ENCODE peak calls at places on chromosomes 1 and 21, in nine cellular contexts. S is kidney; V is aorta; R is Panc1; W is heart right ventricle; T is IMR-90; Q is K562; M is CD4-positive, CD25-positive, alpha-beta regulatory T cell; I is thoracic aorta. D is an unnamed sample. For H3K4me1, the result is how much of the 10 kb centered on the place peaks cover.

GRCh38 chr1:99170516-99170915 is 93.8 kb upstream of the PLPPR4 start:
- DNase-seq in S (no peak), V (no peak), R (no peak), W (no peak), T (peak), Q (no peak), M (no peak), I (no peak), D (no peak)

GRCh38 chr1:193408782-193409293 is 222.4 kb upstream of the B3GALT2 start:
- DNase-seq in S (peak), V (peak), R (no peak), W (peak), T (peak), Q (no peak), M (no peak), I (peak), D (peak)

GRCh38 chr1:84888753-84889152 is 4.3 kb downstream of the LPAR3 start:
- DNase-seq in S (no peak), V (no peak), R (no peak), W (no peak), T (no peak), Q (no peak), M (no peak), I (no peak), D (peak)

GRCh38 chr1:25710583-25711347 is 89.2 kb upstream of the SELENON start:
- DNase-seq in S (no peak), V (peak), R (no peak), W (no peak), T (peak), Q (no peak), M (no peak), I (no peak), D (no peak)

GRCh38 chr1:37410815-37411214 is 63.6 kb upstream of the ZC3H12A start:
- DNase-seq in S (no peak), V (no peak), R (no peak), W (peak), T (peak), Q (peak), M (no peak), I (no peak), D (no peak)

GRCh38 chr1:219312967-219313366 is 139.3 kb downstream of the LYPLAL1 start:
- DNase-seq in S (no peak), V (no peak), R (no peak), W (no peak), T (peak), Q (no peak), M (no peak), I (no peak), D (no peak)

GRCh38 chr1:165129568-165130164 is 226.8 kb downstream of the LMX1A start:
- DNase-seq in S (peak), V (peak), R (no peak), W (peak), T (peak), Q (peak), M (no peak), I (no peak), D (peak)

GRCh38 chr1:89044970-89045695 is 19.9 kb downstream of the GBP1 start:
- DNase-seq in S (no peak), V (no peak), R (no peak), W (no peak), T (no peak), Q (no peak), M (no peak), I (no peak), D (no peak)

GRCh38 chr1:154353460-154353904 is 28.2 kb downstream of the ATP8B2 start:
- DNase-seq in S (no peak), V (no peak), R (no peak), W (no peak), T (peak), Q (peak), M (no peak), I (no peak), D (peak)

GRCh38 chr1:7863756-7864328 is 11.0 kb upstream of the UTS2 start:
- DNase-seq in S (no peak), V (no peak), R (no peak), W (no peak), T (no peak), Q (no peak), M (no peak), I (no peak), D (no peak)

GRCh38 chr1:26378088-26378878 is 5.7 kb upstream of the ZNF683 start:
- DNase-seq in S (peak), V (no peak), R (peak), W (no peak), T (peak), Q (peak), M (peak), I (no peak), D (peak)

GRCh38 chr1:206442101-206442500 is 28.2 kb upstream of the IKBKE start:
- DNase-seq in S (no peak), V (no peak), R (no peak), W (no peak), T (peak), Q (peak), M (no peak), I (no peak), D (no peak)

GRCh38 chr1:228830954-228831481 is 95.7 kb downstream of the RHOU start:
- DNase-seq in S (peak), V (no peak), R (peak), W (no peak), T (peak), Q (no peak), M (no peak), I (no peak), D (no peak)

GRCh38 chr1:115829023-115829674 is 11.8 kb downstream of the NHLH2 start:
- DNase-seq in S (no peak), V (peak), R (no peak), W (peak), T (peak), Q (peak), M (no peak), I (no peak), D (peak)

GRCh38 chr1:10685851-10686403 is 110.5 kb downstream of the CASZ1 start:
- DNase-seq in S (no peak), V (no peak), R (no peak), W (no peak), T (peak), Q (no peak), M (no peak), I (no peak), D (peak)

GRCh38 chr1:68230901-68231626 is 1.3 kb downstream of the WLS start:
- DNase-seq in S (peak), V (peak), R (no peak), W (peak), T (no peak), Q (no peak), M (no peak), I (no peak), D (no peak)

GRCh38 chr1:32937061-32937460 is 27.5 kb downstream of the RNF19B start:
- DNase-seq in S (no peak), V (no peak), R (no peak), W (no peak), T (peak), Q (no peak), M (no peak), I (no peak), D (no peak)

GRCh38 chr1:240706150-240706904 is 94.4 kb upstream of the GREM2 start:
- DNase-seq in S (no peak), V (no peak), R (no peak), W (no peak), T (peak), Q (no peak), M (no peak), I (no peak), D (no peak)

GRCh38 chr1:96968582-96969378 is 247.2 kb downstream of the PTBP2 start:
- DNase-seq in S (no peak), V (no peak), R (no peak), W (no peak), T (peak), Q (no peak), M (no peak), I (no peak), D (no peak)

GRCh38 chr1:242673652-242674051 is 149.2 kb upstream of the PLD5 start:
- DNase-seq in S (no peak), V (no peak), R (no peak), W (no peak), T (no peak), Q (no peak), M (no peak), I (no peak), D (no peak)

GRCh38 chr1:182444497-182444896 is 5.4 kb upstream of the RGSL1 start:
- DNase-seq in S (no peak), V (no peak), R (no peak), W (no peak), T (no peak), Q (peak), M (no peak), I (no peak), D (no peak)

GRCh38 chr1:201397675-201398074 is 1.4 kb downstream of the LAD1 start:
- DNase-seq in S (no peak), V (no peak), R (no peak), W (no peak), T (peak), Q (no peak), M (no peak), I (no peak), D (peak)

GRCh38 chr1:118479351-118479750 is 294.3 kb upstream of the SPAG17 start:
- DNase-seq in S (no peak), V (no peak), R (no peak), W (no peak), T (no peak), Q (no peak), M (no peak), I (no peak), D (no peak)

DNA sequence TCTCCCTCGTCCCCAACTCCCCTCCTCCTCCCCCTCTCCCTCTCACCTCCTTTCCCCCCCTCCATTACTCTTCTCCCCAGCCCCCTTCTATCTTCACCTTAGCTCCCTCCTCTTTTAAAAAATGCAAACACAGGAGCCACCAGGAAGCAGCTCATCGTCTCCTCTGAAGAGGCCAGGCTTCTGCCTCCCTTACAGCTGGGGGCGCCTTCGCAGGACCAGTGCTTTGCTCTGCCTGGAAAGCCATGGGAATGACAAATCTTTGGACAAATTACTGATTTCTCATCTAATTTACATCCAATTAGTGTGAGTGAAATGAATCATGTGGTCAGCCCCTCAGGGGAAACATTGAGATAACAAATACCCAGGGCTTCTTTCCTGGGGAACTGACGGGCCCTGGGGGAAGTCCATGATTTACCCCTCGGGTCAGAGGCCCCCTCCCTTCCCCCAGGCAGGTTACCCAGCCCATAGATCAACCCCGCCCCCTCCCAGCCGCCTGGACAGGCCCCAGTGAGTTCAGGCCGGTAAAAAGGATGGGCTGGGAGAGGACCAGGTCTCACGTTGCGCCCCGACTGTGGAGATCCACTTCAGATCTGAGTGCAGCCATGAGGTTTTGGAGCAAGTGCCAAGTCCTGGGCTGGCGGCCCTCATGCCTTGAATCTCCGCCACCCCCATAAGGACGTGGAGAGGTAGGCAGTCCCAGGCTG is 300.9 kb downstream of the RRAGC start:
- DNase-seq in S (no peak), V (no peak), R (no peak), W (no peak), T (no peak), Q (no peak), M (no peak), I (no peak), D (no peak)
- H3K4me3 ChIP-seq in S (no peak), V (no peak), R (no peak), W (no peak), T (no peak), Q (no peak), M (no peak), I (no peak), D (no peak)

DNA sequence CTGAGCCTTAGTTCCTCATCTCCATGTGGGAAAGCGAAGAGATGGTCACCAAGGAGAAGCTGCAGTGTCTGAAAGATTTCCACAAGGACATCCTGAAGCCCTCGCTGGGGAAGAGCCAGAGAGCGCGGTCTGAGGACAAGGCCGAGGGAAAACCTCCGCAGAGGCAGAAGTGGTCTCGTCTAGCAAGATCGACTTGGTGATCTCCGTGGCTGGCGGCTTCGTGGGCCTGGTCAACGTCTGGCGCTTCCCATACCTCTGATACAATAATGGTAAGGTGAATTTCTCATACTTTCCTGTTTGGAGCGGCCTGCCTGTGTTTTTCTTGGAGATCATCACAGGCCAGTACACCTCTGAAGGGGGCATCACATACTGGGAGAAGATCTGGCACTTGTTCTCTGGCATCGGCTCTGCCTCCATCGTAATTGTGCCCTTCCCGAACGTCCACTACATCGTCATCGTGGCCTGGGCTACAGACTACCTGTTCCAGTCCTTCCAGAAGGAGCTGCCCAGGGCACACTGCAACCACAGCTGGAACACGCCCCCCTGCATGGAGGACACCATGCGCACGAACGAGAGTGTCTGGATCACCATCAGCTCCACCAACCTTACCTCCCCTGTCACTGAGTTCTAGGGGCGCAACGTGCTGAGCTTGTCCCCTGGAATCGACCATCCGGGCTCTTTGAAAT is 841.1 kb upstream of the TMPRSS15 start:
- DNase-seq in S (peak), V (peak), R (no peak), W (no peak), T (no peak), Q (no peak), M (no peak), I (no peak), D (no peak)
- H3K4me1 ChIP-seq in S (under half), V (under half), R (under half), W (under half), T (under half), Q (under half), M (under half), I (under half), D (under half)

DNA sequence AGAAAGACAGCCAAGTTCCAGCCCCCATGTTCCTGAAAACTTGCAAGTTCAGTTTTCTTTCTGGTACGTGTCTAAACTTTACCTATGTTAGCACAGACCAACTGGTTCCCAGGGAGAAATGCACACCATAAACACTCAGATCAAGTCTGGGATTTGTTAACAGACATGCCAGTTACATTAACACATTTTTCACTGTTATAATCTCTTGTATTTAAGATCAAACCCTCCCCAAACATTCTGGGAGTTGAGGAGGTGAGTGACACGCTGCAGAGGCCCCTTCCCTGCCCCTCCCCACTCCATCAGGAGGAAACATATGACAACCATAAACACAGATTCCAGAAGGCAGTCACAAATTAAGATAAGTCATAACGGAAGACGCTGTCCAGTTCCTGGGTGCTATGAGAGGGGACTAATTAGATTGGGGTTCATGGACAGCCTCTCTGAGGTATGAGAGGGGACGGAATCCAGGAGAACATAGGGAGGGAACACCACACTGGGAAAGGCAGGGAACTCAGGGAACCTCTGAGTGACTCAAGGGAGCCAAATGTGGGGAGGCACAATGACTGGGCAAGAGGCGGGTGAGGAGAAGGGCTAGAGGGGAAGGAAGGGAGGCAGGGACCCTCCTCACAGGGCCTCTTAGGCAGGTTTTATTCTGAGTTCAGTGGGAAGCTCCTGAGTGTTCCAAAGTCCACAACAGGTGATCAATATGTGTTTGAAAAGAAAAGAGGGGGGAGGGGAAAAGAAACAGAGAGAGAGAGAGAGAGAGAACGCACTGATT is 25.0 kb downstream of the DUSP10 start:
- DNase-seq in S (no peak), V (no peak), R (no peak), W (no peak), T (no peak), Q (peak), M (no peak), I (no peak), D (no peak)
- H3K27ac ChIP-seq in S (no peak), V (no peak), R (no peak), W (no peak), T (peak), Q (peak), M (no peak), I (no peak), D (no peak)

DNA sequence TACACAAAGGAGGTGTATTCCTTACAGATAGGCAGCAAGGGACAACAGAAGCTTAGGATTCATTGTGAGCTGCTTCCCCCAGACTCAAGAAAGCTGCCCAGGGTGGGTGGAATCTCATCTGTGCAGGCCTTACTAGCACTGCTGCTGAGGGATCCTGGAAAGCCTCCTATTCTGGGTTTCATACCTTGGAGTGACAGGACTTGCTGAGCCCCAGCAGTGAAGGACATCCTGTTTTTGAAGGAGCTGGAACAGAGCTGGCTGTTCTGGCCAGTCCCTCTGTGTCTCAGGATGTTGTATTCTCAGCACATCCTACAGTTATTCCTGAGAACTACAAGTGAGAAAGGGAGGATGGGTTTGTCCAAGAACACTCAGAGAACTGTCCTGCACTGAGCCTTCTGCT is 486.3 kb downstream of the PTPRU start:
- DNase-seq in S (no peak), V (no peak), R (no peak), W (no peak), T (no peak), Q (no peak), M (no peak), I (no peak), D (no peak)
- H3K4me3 ChIP-seq in S (no peak), V (no peak), R (no peak), W (no peak), T (no peak), Q (no peak), M (no peak), I (no peak), D (no peak)

GRCh38 chr1:21901473-21901847 is 35.6 kb downstream of the HSPG2 start:
- DNase-seq in S (no peak), V (peak), R (no peak), W (no peak), T (peak), Q (no peak), M (no peak), I (peak), D (no peak)
- H3K4me1 ChIP-seq in S (under half), V (under half), R (half or more), W (half or more), T (under half), Q (half or more), M (under half), I (half or more), D (under half)

GRCh38 chr1:157245823-157246222 is 107.6 kb upstream of the ETV3 start:
- DNase-seq in S (no peak), V (no peak), R (no peak), W (no peak), T (no peak), Q (no peak), M (no peak), I (no peak), D (no peak)

GRCh38 chr1:157249739-157250138 is 111.5 kb upstream of the ETV3 start:
- DNase-seq in S (no peak), V (no peak), R (no peak), W (no peak), T (no peak), Q (no peak), M (no peak), I (no peak), D (no peak)

GRCh38 chr1:157252473-157252872 is 114.3 kb upstream of the ETV3 start:
- DNase-seq in S (no peak), V (no peak), R (no peak), W (no peak), T (no peak), Q (no peak), M (no peak), I (no peak), D (no peak)

GRCh38 chr1:157249326-157249725 is 111.1 kb upstream of the ETV3 start:
- DNase-seq in S (no peak), V (no peak), R (no peak), W (no peak), T (no peak), Q (no peak), M (no peak), I (no peak), D (no peak)

GRCh38 chr1:157247005-157247763 is 109.0 kb upstream of the ETV3 start:
- DNase-seq in S (no peak), V (no peak), R (no peak), W (no peak), T (peak), Q (no peak), M (no peak), I (no peak), D (no peak)
- H3K27ac ChIP-seq in S (no peak), V (no peak), R (no peak), W (no peak), T (no peak), Q (no peak), M (no peak), I (no peak), D (no peak)

GRCh38 chr21:15679630-15680029 is 50.2 kb upstream of the USP25 start:
- DNase-seq in S (no peak), V (no peak), R (no peak), W (no peak), T (no peak), Q (no peak), M (no peak), I (no peak), D (no peak)

GRCh38 chr21:15686506-15686905 is 43.3 kb upstream of the USP25 start:
- DNase-seq in S (no peak), V (no peak), R (no peak), W (no peak), T (no peak), Q (no peak), M (no peak), I (no peak), D (no peak)

GRCh38 chr21:15682977-15683376 is 46.8 kb upstream of the USP25 start:
- DNase-seq in S (no peak), V (no peak), R (no peak), W (no peak), T (peak), Q (no peak), M (no peak), I (no peak), D (no peak)

GRCh38 chr21:15687208-15687607 is 42.6 kb upstream of the USP25 start:
- DNase-seq in S (no peak), V (no peak), R (no peak), W (no peak), T (peak), Q (no peak), M (no peak), I (no peak), D (no peak)

GRCh38 chr21:15682182-15682895 is 47.4 kb upstream of the USP25 start:
- DNase-seq in S (no peak), V (no peak), R (no peak), W (no peak), T (peak), Q (no peak), M (no peak), I (no peak), D (no peak)
- H3K4me3 ChIP-seq in S (no peak), V (no peak), R (no peak), W (no peak), T (no peak), Q (no peak), M (no peak), I (no peak), D (no peak)

D was measured in PC-9.